ENCODE peak calls at places on chromosomes 11 and 22, in six cellular contexts. One of them, this sample, is unnamed.

GRCh38 chr11:4890279-4890678 is 8.6 kb downstream of the OR51T1 start:
- DNase-seq in transverse colon: no peak
- DNase-seq in K562: no peak
- DNase-seq in Peyer's patch: no peak
- DNase-seq in epithelial cell of esophagus: no peak
- DNase-seq in CD8-positive, alpha-beta memory T cell: no peak
- DNase-seq in this sample: no peak

GRCh38 chr11:33716236-33716635 is 15.6 kb upstream of the C11orf91 start:
- DNase-seq in Peyer's patch: no peak
- DNase-seq in K562: peak; percentile 24
- DNase-seq in transverse colon: no peak
- DNase-seq in CD8-positive, alpha-beta memory T cell: no peak
- DNase-seq in epithelial cell of esophagus: peak; percentile 78
- DNase-seq in this sample: no peak

GRCh38 chr22:37664249-37665101 is 6.0 kb downstream of the PDXP start:
- DNase-seq in transverse colon: peak; percentile 62
- DNase-seq in epithelial cell of esophagus: no peak
- DNase-seq in Peyer's patch: no peak
- DNase-seq in K562: peak; percentile 3
- DNase-seq in CD8-positive, alpha-beta memory T cell: no peak
- DNase-seq in this sample: peak; percentile 42

GRCh38 chr11:68532719-68533369 is 72.3 kb downstream of the PPP6R3 start:
- DNase-seq in transverse colon: no peak
- DNase-seq in epithelial cell of esophagus: peak; percentile 29
- DNase-seq in Peyer's patch: no peak
- DNase-seq in K562: no peak
- DNase-seq in CD8-positive, alpha-beta memory T cell: no peak
- DNase-seq in this sample: peak; percentile 28

GRCh38 chr11:59550368-59550841 is 39.1 kb downstream of the OR4D9 start:
- DNase-seq in K562: peak; percentile 75
- DNase-seq in CD8-positive, alpha-beta memory T cell: peak; percentile 67
- DNase-seq in transverse colon: peak; percentile 84
- DNase-seq in epithelial cell of esophagus: peak; percentile 97
- DNase-seq in Peyer's patch: peak; percentile 82
- DNase-seq in this sample: peak; percentile 83

GRCh38 chr22:48699531-48699930 is 1128.1 kb downstream of the BRD1 start:
- DNase-seq in Peyer's patch: no peak
- DNase-seq in transverse colon: no peak
- DNase-seq in K562: no peak
- DNase-seq in CD8-positive, alpha-beta memory T cell: no peak
- DNase-seq in epithelial cell of esophagus: no peak
- DNase-seq in this sample: no peak

GRCh38 chr11:34155057-34155758 is 49.8 kb downstream of the NAT10 start:
- DNase-seq in epithelial cell of esophagus: no peak
- DNase-seq in K562: no peak
- DNase-seq in transverse colon: no peak
- DNase-seq in Peyer's patch: no peak
- DNase-seq in CD8-positive, alpha-beta memory T cell: no peak
- DNase-seq in this sample: no peak

GRCh38 chr11:47186937-47187681 is 875 bp upstream of the PACSIN3 start:
- DNase-seq in Peyer's patch: no peak
- DNase-seq in transverse colon: peak; percentile 51
- DNase-seq in K562: peak; percentile 41
- DNase-seq in CD8-positive, alpha-beta memory T cell: peak; percentile 13
- DNase-seq in epithelial cell of esophagus: peak; percentile 63
- DNase-seq in this sample: peak; percentile 38

GRCh38 chr22:27456696-27457503 is 344.7 kb downstream of the MN1 start:
- DNase-seq in transverse colon: no peak
- DNase-seq in K562: no peak
- DNase-seq in CD8-positive, alpha-beta memory T cell: no peak
- DNase-seq in epithelial cell of esophagus: peak; percentile 99
- DNase-seq in Peyer's patch: no peak
- DNase-seq in this sample: no peak

GRCh38 chr11:31870609-31871309 is 59.6 kb upstream of the PAX6 start:
- DNase-seq in K562: peak; percentile 32
- DNase-seq in Peyer's patch: peak; percentile 54
- DNase-seq in epithelial cell of esophagus: peak; percentile 58
- DNase-seq in CD8-positive, alpha-beta memory T cell: no peak
- DNase-seq in transverse colon: peak; percentile 26
- DNase-seq in this sample: peak; percentile 36

GRCh38 chr11:131025020-131025419 is 108.7 kb upstream of the SNX19 start:
- DNase-seq in Peyer's patch: no peak
- DNase-seq in CD8-positive, alpha-beta memory T cell: no peak
- DNase-seq in K562: no peak
- DNase-seq in transverse colon: no peak
- DNase-seq in epithelial cell of esophagus: peak; percentile 70
- DNase-seq in this sample: peak; percentile 2

GRCh38 chr11:114098927-114099326 is 39.4 kb downstream of the ZBTB16 start:
- DNase-seq in epithelial cell of esophagus: no peak
- DNase-seq in Peyer's patch: no peak
- DNase-seq in transverse colon: no peak
- DNase-seq in K562: no peak
- DNase-seq in CD8-positive, alpha-beta memory T cell: no peak
- DNase-seq in this sample: peak; percentile 84

GRCh38 chr11:86160546-86161149 is 83.9 kb upstream of the EED start:
- DNase-seq in K562: no peak
- DNase-seq in epithelial cell of esophagus: peak; percentile 93
- DNase-seq in Peyer's patch: no peak
- DNase-seq in CD8-positive, alpha-beta memory T cell: no peak
- DNase-seq in transverse colon: no peak
- DNase-seq in this sample: peak; percentile 31

GRCh38 chr11:45856044-45856468 is 8.8 kb downstream of the CRY2 start:
- DNase-seq in CD8-positive, alpha-beta memory T cell: no peak
- DNase-seq in Peyer's patch: no peak
- DNase-seq in transverse colon: no peak
- DNase-seq in K562: no peak
- DNase-seq in epithelial cell of esophagus: no peak
- DNase-seq in this sample: no peak

GRCh38 chr22:49928185-49928495 is 9.7 kb downstream of the CRELD2 start:
- DNase-seq in Peyer's patch: no peak
- DNase-seq in CD8-positive, alpha-beta memory T cell: no peak
- DNase-seq in K562: no peak
- DNase-seq in epithelial cell of esophagus: no peak
- DNase-seq in transverse colon: no peak
- DNase-seq in this sample: no peak

GRCh38 chr22:49930128-49930527 is 11.7 kb downstream of the CRELD2 start:
- DNase-seq in K562: no peak
- DNase-seq in transverse colon: no peak
- DNase-seq in CD8-positive, alpha-beta memory T cell: no peak
- DNase-seq in Peyer's patch: no peak
- DNase-seq in epithelial cell of esophagus: no peak
- DNase-seq in this sample: no peak

GRCh38 chr22:49927483-49928184 is 9.2 kb downstream of the CRELD2 start:
- DNase-seq in CD8-positive, alpha-beta memory T cell: no peak
- DNase-seq in epithelial cell of esophagus: no peak
- DNase-seq in Peyer's patch: no peak
- DNase-seq in transverse colon: no peak
- DNase-seq in K562: no peak
- DNase-seq in this sample: no peak

GRCh38 chr22:49929553-49929979 is 11.1 kb downstream of the CRELD2 start:
- DNase-seq in transverse colon: peak; percentile 78
- DNase-seq in CD8-positive, alpha-beta memory T cell: peak; percentile 74
- DNase-seq in Peyer's patch: peak; percentile 82
- DNase-seq in K562: peak; percentile 80
- DNase-seq in epithelial cell of esophagus: peak; percentile 47
- DNase-seq in this sample: no peak

DNA sequence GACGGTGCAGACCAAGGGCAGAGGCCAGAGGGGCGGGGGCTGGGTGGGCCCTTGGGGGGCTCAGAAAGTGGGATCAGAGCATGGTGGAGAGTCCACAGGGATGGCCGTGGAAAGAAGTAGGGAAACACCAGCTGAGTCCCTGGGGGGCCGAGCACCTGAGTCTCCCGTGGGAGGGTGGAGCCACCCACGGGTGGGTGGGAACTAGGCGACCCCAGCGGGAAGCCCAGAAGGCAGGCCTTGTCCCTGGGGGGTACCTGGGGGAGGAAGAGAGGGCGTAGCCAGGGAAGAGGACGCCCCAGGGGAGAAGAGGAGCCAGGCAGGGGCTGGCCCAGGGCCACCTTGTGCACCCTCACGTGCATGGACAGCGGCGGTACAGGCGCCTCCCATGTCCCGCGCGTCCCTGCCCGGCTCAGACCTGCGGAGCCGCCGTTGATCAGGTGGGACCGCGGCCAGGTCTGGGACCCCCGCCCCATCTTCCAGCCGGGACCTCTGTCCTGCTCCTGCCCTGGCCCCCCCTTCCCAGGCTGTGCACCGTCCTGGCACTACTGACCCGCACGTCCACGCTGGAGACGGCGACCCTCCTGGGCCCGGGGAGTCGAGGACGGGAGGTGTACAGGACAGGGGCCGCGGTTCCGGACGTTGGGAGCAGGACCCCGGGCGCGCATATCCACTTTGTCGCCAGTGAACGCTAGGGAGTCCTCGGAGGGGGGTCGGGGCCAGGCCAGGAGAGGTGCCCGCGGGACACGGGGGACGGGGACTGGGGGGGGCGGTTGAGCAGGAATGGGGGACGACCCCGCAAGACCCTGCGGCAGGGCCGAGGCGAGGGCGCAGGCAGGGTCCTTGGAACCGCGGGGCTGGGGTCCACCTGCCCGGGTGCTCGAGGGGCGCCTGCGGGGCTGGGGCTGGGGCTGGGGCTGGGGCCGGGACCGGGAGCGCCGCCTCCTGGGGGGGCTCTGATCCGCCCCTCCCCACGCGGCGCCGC is 10.4 kb downstream of the CRELD2 start:
- DNase-seq in Peyer's patch: no peak
- DNase-seq in CD8-positive, alpha-beta memory T cell: no peak
- DNase-seq in transverse colon: no peak
- DNase-seq in epithelial cell of esophagus: no peak
- DNase-seq in K562: no peak
- DNase-seq in this sample: no peak
- H3K4me3 ChIP-seq in Peyer's patch: peak overlapping the region; percentile 22
- H3K4me3 ChIP-seq in CD8-positive, alpha-beta memory T cell: no peak overlapping the region
- H3K4me3 ChIP-seq in transverse colon: peak overlapping the region; percentile 18
- H3K4me3 ChIP-seq in epithelial cell of esophagus: no peak overlapping the region
- H3K4me3 ChIP-seq in K562: no peak overlapping the region
- H3K4me3 ChIP-seq in this sample: no peak overlapping the region

GRCh38 chr22:42285604-42286003 is 15.2 kb upstream of the TCF20 start:
- DNase-seq in CD8-positive, alpha-beta memory T cell: no peak
- DNase-seq in K562: no peak
- DNase-seq in transverse colon: no peak
- DNase-seq in epithelial cell of esophagus: no peak
- DNase-seq in Peyer's patch: peak; percentile 15
- DNase-seq in this sample: no peak
- H3K4me3 ChIP-seq in CD8-positive, alpha-beta memory T cell: peak overlapping the region; percentile 31
- H3K4me3 ChIP-seq in K562: no peak overlapping the region
- H3K4me3 ChIP-seq in transverse colon: no peak overlapping the region
- H3K4me3 ChIP-seq in epithelial cell of esophagus: no peak overlapping the region
- H3K4me3 ChIP-seq in Peyer's patch: no peak overlapping the region
- H3K4me3 ChIP-seq in this sample: no peak overlapping the region

GRCh38 chr22:50169774-50170341 is 673 bp upstream of the PANX2 start:
- DNase-seq in K562: peak; percentile 78
- DNase-seq in epithelial cell of esophagus: peak; percentile 32
- DNase-seq in transverse colon: no peak
- DNase-seq in CD8-positive, alpha-beta memory T cell: no peak
- DNase-seq in Peyer's patch: no peak
- DNase-seq in this sample: no peak
- H3K4me3 ChIP-seq in K562: peak overlapping the region; percentile 34
- H3K4me3 ChIP-seq in epithelial cell of esophagus: peak overlapping the region; percentile 26
- H3K4me3 ChIP-seq in transverse colon: peak overlapping the region; percentile 50
- H3K4me3 ChIP-seq in CD8-positive, alpha-beta memory T cell: no peak overlapping the region
- H3K4me3 ChIP-seq in Peyer's patch: peak overlapping the region; percentile 52
- H3K4me3 ChIP-seq in this sample: peak overlapping the region; percentile 55

GRCh38 chr11:698493-699115 is 3.0 kb downstream of the TMEM80 start:
- DNase-seq in K562: no peak
- DNase-seq in Peyer's patch: no peak
- DNase-seq in CD8-positive, alpha-beta memory T cell: no peak
- DNase-seq in epithelial cell of esophagus: no peak
- DNase-seq in transverse colon: no peak
- DNase-seq in this sample: no peak

GRCh38 chr11:695332-695605 is 247 bp upstream of the DEAF1 start:
- DNase-seq in K562: no peak
- DNase-seq in CD8-positive, alpha-beta memory T cell: no peak
- DNase-seq in Peyer's patch: no peak
- DNase-seq in epithelial cell of esophagus: no peak
- DNase-seq in transverse colon: no peak
- DNase-seq in this sample: no peak

GRCh38 chr11:695606-696381 is at the start of gene TMEM80:
- DNase-seq in transverse colon: peak; percentile 99
- DNase-seq in Peyer's patch: peak; percentile 100
- DNase-seq in CD8-positive, alpha-beta memory T cell: peak; percentile 96
- DNase-seq in K562: peak; percentile 69
- DNase-seq in epithelial cell of esophagus: peak; percentile 99
- DNase-seq in this sample: peak; percentile 99

GRCh38 chr11:697811-698311 is 2.2 kb downstream of the TMEM80 start:
- DNase-seq in CD8-positive, alpha-beta memory T cell: no peak
- DNase-seq in epithelial cell of esophagus: peak; percentile 65
- DNase-seq in K562: no peak
- DNase-seq in transverse colon: no peak
- DNase-seq in Peyer's patch: no peak
- DNase-seq in this sample: no peak

GRCh38 chr11:697028-697491 is 1.4 kb downstream of the TMEM80 start:
- DNase-seq in Peyer's patch: no peak
- DNase-seq in CD8-positive, alpha-beta memory T cell: no peak
- DNase-seq in K562: no peak
- DNase-seq in epithelial cell of esophagus: peak; percentile 96
- DNase-seq in transverse colon: no peak
- DNase-seq in this sample: no peak
- H3K4me3 ChIP-seq in Peyer's patch: peak overlapping the region; percentile 95
- H3K4me3 ChIP-seq in CD8-positive, alpha-beta memory T cell: no peak overlapping the region
- H3K4me3 ChIP-seq in K562: peak overlapping the region; percentile 98
- H3K4me3 ChIP-seq in epithelial cell of esophagus: peak overlapping the region; percentile 83
- H3K4me3 ChIP-seq in transverse colon: no peak overlapping the region
- H3K4me3 ChIP-seq in this sample: no peak overlapping the region

GRCh38 chr22:20116951-20117645 is at the start of gene TRMT2A:
- DNase-seq in transverse colon: peak; percentile 98
- DNase-seq in epithelial cell of esophagus: peak; percentile 99
- DNase-seq in CD8-positive, alpha-beta memory T cell: peak; percentile 93
- DNase-seq in K562: peak; percentile 100
- DNase-seq in Peyer's patch: peak; percentile 99
- DNase-seq in this sample: peak; percentile 97
- H3K4me3 ChIP-seq in transverse colon: peak within 1 kb of the TSS; percentile 82
- H3K4me3 ChIP-seq in epithelial cell of esophagus: peak within 1 kb of the TSS; percentile 80
- H3K4me3 ChIP-seq in CD8-positive, alpha-beta memory T cell: peak within 1 kb of the TSS; percentile 86
- H3K4me3 ChIP-seq in K562: peak within 1 kb of the TSS; percentile 63
- H3K4me3 ChIP-seq in Peyer's patch: peak within 1 kb of the TSS; percentile 71
- H3K4me3 ChIP-seq in this sample: peak within 1 kb of the TSS; percentile 81

DNA sequence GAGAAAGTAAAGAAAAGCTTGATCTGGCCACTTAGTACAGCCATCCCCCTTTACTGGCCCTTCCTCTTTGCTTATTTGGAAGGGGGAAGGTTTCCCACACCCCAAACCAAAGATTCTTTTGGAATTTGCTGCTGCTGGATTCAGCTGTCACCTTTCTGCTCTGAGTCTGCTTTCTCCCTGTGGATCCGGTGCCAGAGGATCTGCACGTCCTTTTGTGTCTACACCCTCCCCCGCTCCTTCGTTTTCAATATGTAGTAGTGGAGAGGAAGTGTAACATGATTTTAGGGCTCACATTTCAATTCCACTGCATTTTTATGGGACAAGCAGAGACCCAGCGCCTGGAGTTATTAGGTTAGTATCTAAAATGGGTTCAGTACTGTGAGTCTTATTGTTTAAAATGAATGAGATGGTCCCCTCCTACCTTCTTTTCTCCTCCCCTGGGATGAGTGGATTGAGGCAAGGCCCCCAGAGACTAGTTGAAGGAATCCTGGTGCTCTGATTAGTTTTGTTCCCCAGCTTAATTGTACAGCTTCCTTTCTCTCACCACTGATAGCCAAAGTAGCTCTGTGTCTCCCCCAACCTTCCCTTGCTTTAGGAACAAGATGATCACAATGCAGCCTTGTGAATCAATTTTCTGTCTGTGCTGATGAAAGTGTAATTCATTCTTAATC is 30.5 kb upstream of the CABP7 start:
- DNase-seq in K562: no peak
- DNase-seq in CD8-positive, alpha-beta memory T cell: no peak
- DNase-seq in transverse colon: no peak
- DNase-seq in epithelial cell of esophagus: no peak
- DNase-seq in Peyer's patch: no peak
- DNase-seq in this sample: no peak
- H3K4me3 ChIP-seq in K562: no peak overlapping the region
- H3K4me3 ChIP-seq in CD8-positive, alpha-beta memory T cell: no peak overlapping the region
- H3K4me3 ChIP-seq in transverse colon: no peak overlapping the region
- H3K4me3 ChIP-seq in epithelial cell of esophagus: no peak overlapping the region
- H3K4me3 ChIP-seq in Peyer's patch: no peak overlapping the region
- H3K4me3 ChIP-seq in this sample: no peak overlapping the region